ENCODE peak calls at places on chromosome 12, in four cellular contexts. D is naive thymus-derived CD4-positive, alpha-beta T cell; J is heart left ventricle; O is heart right ventricle. Q is an unnamed sample.
A peak's percentile ranks its signal among the peaks of the same experiment; 100 is the strongest.

GRCh38 chr12:108633081-108633533 is 587 bp downstream of the SELPLG start:
- DNase-seq in D (no peak), J (no peak), O (no peak), Q (no peak)

GRCh38 chr12:40834321-40834720 is 142.1 kb downstream of the CNTN1 start:
- DNase-seq in D (no peak), J (no peak), O (no peak), Q (no peak)

GRCh38 chr12:5830121-5830520 is 114.9 kb downstream of the ANO2 start:
- DNase-seq in D (no peak), J (no peak), O (no peak), Q (no peak)

GRCh38 chr12:4036872-4037271 is 163.7 kb upstream of the PARP11 start:
- DNase-seq in D (no peak), J (no peak), O (no peak), Q (no peak)

GRCh38 chr12:64737539-64737938 is 21.7 kb downstream of the GNS start:
- DNase-seq in D (no peak), J (no peak), O (no peak), Q (no peak)

GRCh38 chr12:80766897-80767296 is 50.2 kb downstream of the MYF5 start:
- DNase-seq in D (no peak), J (no peak), O (no peak), Q (no peak)

GRCh38 chr12:21456291-21456780 is 18.9 kb downstream of the PYROXD1 start:
- DNase-seq in D (peak; percentile 49), J (no peak), O (no peak), Q (no peak)

GRCh38 chr12:124464062-124464461 is 103.3 kb downstream of the NCOR2 start:
- DNase-seq in D (no peak), J (no peak), O (no peak), Q (no peak)

GRCh38 chr12:15858348-15858747 is 23.8 kb upstream of the STRAP start:
- DNase-seq in D (no peak), J (no peak), O (no peak), Q (no peak)

GRCh38 chr12:11743333-11743732 is 93.9 kb downstream of the ETV6 start:
- DNase-seq in D (no peak), J (no peak), O (no peak), Q (no peak)

GRCh38 chr12:50338920-50339319 is 55.6 kb upstream of the LIMA1 start:
- DNase-seq in D (no peak), J (no peak), O (no peak), Q (no peak)
- H3K4me1 ChIP-seq in D (no peaks in the 10 kb centered on the region), J (no peaks in the 10 kb centered on the region), O (no peaks in the 10 kb centered on the region), Q (no peaks in the 10 kb centered on the region)

GRCh38 chr12:113081785-113082296 is 25.3 kb downstream of the DTX1 start:
- DNase-seq in D (no peak), J (no peak), O (no peak), Q (no peak)

GRCh38 chr12:113075137-113075683 is 18.7 kb downstream of the DTX1 start:
- DNase-seq in D (no peak), J (no peak), O (no peak), Q (no peak)

GRCh38 chr12:113080692-113081091 is 24.2 kb downstream of the DTX1 start:
- DNase-seq in D (no peak), J (no peak), O (no peak), Q (no peak)

GRCh38 chr12:113077057-113077858 is 20.7 kb downstream of the DTX1 start:
- DNase-seq in D (no peak), J (no peak), O (no peak), Q (no peak)

DNA sequence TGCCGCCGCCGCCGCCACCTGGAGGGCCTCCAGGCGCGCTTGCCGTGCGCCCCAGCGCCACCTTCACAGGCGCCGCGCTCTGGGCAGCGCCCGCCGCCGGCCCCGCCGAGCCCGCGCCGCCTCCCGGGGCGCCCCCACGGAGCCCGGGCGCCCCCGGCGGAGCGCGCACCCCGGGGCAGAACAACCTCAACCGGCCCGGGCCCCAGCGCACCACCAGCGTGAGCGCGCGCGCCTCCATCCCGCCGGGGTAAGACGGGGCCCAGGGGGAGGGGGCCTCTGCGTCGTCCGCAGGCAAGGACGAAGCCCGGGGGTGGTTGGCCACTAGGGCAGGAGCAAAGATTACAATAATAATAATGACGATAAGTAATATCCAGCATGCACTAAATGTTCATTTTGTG is 21.3 kb downstream of the DTX1 start:
- DNase-seq in D (no peak), J (no peak), O (no peak), Q (no peak)
- H3K4me1 ChIP-seq in D (peaks cover 8% of the 10 kb centered on the region), J (no peaks in the 10 kb centered on the region), O (no peaks in the 10 kb centered on the region), Q (no peaks in the 10 kb centered on the region)

DNA sequence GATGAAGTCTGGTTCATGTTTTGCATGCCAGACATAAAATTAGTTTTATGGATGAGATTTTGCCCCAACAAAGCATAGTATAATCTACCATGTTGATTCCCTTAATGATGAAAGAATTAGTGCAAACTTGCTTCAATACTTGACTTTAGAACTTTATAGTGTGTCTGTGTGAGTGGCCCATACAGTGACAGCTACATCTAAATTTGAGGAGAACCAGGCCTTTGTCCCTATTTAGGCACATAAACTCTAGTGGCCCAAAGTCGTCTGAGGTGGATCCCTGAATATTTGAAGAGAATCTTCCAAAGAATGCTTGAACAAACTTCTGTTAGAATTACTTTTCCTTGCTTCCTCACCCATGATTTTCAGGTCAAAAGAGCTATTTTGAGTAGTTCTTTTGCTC is 70.4 kb downstream of the POLR3B start:
- DNase-seq in D (no peak), J (no peak), O (no peak), Q (no peak)
- H3K4me1 ChIP-seq in D (no peaks in the 10 kb centered on the region), J (no peaks in the 10 kb centered on the region), O (peaks cover 24% of the 10 kb centered on the region), Q (peaks cover 8% of the 10 kb centered on the region)

DNA sequence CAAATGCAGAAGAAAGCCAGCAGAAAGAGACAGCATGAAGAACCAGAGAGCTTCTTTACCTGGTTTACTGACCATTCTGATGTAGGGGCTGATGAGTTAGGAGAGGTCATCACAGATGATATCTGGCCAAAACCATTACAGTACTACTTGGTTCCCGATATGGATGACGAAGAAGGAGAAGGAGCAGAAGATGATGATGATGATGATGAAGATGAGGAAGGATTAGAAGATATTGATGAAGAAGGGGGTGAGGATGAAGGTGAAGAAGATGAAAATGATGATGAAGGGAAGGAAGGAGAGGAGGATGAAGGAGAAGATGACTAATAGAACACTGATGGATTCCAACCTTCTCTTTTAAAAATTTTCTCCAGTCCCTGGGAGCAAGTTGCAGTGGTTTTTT is 178.2 kb upstream of the CRY1 start:
- DNase-seq in D (no peak), J (no peak), O (no peak), Q (no peak)
- H3K4me1 ChIP-seq in D (no peaks in the 10 kb centered on the region), J (no peaks in the 10 kb centered on the region), O (no peaks in the 10 kb centered on the region), Q (no peaks in the 10 kb centered on the region)

GRCh38 chr12:69500631-69501030 is 30.4 kb downstream of the FRS2 start:
- DNase-seq in D (no peak), J (no peak), O (no peak), Q (no peak)
- H3K4me1 ChIP-seq in D (peaks cover 6% of the 10 kb centered on the region), J (peaks cover 5% of the 10 kb centered on the region), O (peaks cover 65% of the 10 kb centered on the region), Q (no peaks in the 10 kb centered on the region)

DNA sequence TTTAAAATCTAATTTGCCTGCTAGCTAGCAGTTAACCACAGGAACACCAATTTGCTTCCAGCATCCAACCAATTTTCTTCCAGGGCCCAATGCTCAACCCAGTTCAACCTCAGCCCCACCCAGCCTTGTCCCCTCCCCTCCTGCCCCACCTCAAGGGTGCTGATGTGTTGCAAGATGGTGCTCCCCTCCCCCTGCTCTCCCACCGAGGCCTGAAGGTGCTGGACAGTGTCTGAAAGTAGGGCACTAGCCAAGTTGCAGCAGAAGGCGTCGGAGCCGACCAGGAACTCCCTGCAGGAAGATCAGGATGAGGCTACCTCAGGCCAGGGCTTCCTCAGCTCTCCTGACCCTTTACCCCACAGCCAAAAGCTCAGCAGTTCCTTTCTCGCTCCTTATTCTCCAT is 3.7 kb downstream of the STAT6 start:
- DNase-seq in D (no peak), J (no peak), O (no peak), Q (no peak)
- H3K4me1 ChIP-seq in D (peaks cover 12% of the 10 kb centered on the region), J (no peaks in the 10 kb centered on the region), O (peaks cover 33% of the 10 kb centered on the region), Q (peaks cover 7% of the 10 kb centered on the region)

DNA sequence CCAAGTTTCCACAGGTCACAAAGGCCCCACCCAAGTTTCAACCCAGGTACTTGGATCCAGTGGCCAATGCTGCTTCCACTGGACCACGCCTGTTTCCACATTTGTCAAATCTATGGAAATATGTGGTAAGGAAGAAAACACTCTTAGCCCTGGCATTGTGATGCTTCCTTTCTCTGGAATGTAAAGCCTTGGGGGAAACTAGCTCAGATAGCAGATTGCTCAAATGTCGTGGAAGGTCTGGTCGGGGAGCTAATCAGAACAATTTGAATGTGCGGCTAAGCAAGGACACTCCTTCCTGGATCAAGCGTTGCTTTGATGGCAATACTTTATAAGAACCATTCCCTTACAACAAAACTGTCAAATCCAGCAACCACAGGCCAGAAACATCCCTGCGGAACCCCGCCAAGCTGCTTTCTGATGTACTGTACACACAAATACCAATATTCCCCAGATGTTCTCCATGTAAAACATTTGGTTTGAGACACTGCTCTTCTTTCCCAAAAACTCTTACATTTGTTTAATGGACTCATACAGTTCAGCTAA is 20.4 kb downstream of the NUAK1 start:
- DNase-seq in D (no peak), J (no peak), O (no peak), Q (no peak)
- H3K4me1 ChIP-seq in D (no peaks in the 10 kb centered on the region), J (peaks cover 79% of the 10 kb centered on the region), O (peaks cover 100% of the 10 kb centered on the region), Q (peaks cover 22% of the 10 kb centered on the region)

DNA sequence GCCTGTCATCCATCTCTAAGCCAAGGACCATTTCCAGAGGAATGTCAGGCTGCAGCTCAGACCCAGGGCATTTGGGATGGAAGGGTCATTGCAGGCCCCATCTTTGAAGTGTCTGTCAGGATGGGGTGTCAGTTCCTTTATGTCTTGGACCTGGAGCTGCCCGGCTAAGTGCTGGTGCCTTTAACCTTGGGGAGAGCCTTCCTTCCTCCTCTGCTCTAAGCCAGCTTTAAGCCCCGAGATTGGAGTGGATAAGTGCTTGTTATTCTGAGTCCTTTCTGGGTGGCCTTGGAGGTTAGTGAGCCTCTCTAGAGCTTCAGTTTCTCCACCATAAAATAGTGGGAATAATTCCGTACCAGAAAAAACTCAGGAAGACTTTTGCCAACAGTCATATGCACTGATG is 15.1 kb downstream of the WNT5B start:
- DNase-seq in D (no peak), J (no peak), O (no peak), Q (no peak)
- H3K4me1 ChIP-seq in D (no peaks in the 10 kb centered on the region), J (peaks cover 3% of the 10 kb centered on the region), O (peaks cover 17% of the 10 kb centered on the region), Q (no peaks in the 10 kb centered on the region)

GRCh38 chr12:54384591-54385041 is at the start of gene ZNF385A:
- DNase-seq in D (no peak), J (peak; percentile 76), O (no peak), Q (no peak)
- H3K4me1 ChIP-seq in D (no peaks in the 10 kb centered on the region), J (no peaks in the 10 kb centered on the region), O (peaks cover 7% of the 10 kb centered on the region), Q (no peaks in the 10 kb centered on the region)

Q was measured in uterus.